ENCODE peak calls at places on chromosomes 13 and 19, in four cellular contexts. R, T, C and A are unnamed samples.

GRCh38 chr13:33176526-33176925 is 109.0 kb downstream of the STARD13 start:
- DNase-seq in R (no peak), T (no peak), C (no peak), A (no peak)

GRCh38 chr13:112181336-112182051 is 114.5 kb downstream of the SOX1 start:
- DNase-seq in R (no peak), T (no peak), C (no peak), A (no peak)

GRCh38 chr19:23098988-23099387 is 17.8 kb upstream of the ZNF730 start:
- DNase-seq in R (no peak), T (no peak), C (no peak), A (no peak)

GRCh38 chr19:18416778-18417249 is 2.4 kb upstream of the SSBP4 start:
- DNase-seq in R (peak), T (peak), C (no peak), A (peak)

GRCh38 chr13:20702530-20702929 is 969 bp upstream of the IL17D start:
- DNase-seq in R (no peak), T (no peak), C (peak), A (no peak)

GRCh38 chr13:32783067-32783466 is 196.8 kb downstream of the PDS5B start:
- DNase-seq in R (no peak), T (no peak), C (no peak), A (peak)

GRCh38 chr19:55486043-55486970 is 1.3 kb downstream of the NAT14 start:
- DNase-seq in R (no peak), T (no peak), C (no peak), A (no peak)

GRCh38 chr19:11422163-11423068 is 3.3 kb upstream of the RGL3 start:
- DNase-seq in R (no peak), T (no peak), C (peak), A (peak)

GRCh38 chr19:29121684-29122083 is 91.3 kb downstream of the UQCRFS1 start:
- DNase-seq in R (no peak), T (no peak), C (no peak), A (no peak)

GRCh38 chr19:8396563-8397203 is 6.5 kb downstream of the RAB11B start:
- DNase-seq in R (peak), T (no peak), C (peak), A (peak)

GRCh38 chr13:113666324-113666660 is 727 bp upstream of the GRK1 start:
- DNase-seq in R (no peak), T (no peak), C (no peak), A (no peak)

GRCh38 chr13:48504606-48505369 is 28.1 kb downstream of the RCBTB2 start:
- DNase-seq in R (no peak), T (no peak), C (no peak), A (no peak)

GRCh38 chr13:51919531-51919930 is 57.8 kb downstream of the CCDC70 start:
- DNase-seq in R (no peak), T (no peak), C (no peak), A (no peak)

GRCh38 chr19:39342647-39343305 is 555 bp downstream of the SAMD4B start:
- DNase-seq in R (no peak), T (no peak), C (no peak), A (no peak)

GRCh38 chr13:19060311-19061002 is 121.2 kb downstream of the TUBA3C start:
- DNase-seq in R (no peak), T (no peak), C (no peak), A (no peak)

GRCh38 chr13:80389073-80390038 is 48.4 kb upstream of the SPRY2 start:
- DNase-seq in R (no peak), T (no peak), C (no peak), A (no peak)

GRCh38 chr13:40983269-40983668 is 35.8 kb downstream of the ELF1 start:
- DNase-seq in R (no peak), T (no peak), C (peak), A (no peak)

GRCh38 chr13:52760078-52760477 is 20.5 kb upstream of the CNMD start:
- DNase-seq in R (no peak), T (no peak), C (no peak), A (no peak)

GRCh38 chr13:33782631-33783030 is 35.3 kb upstream of the RFC3 start:
- DNase-seq in R (no peak), T (no peak), C (no peak), A (no peak)

GRCh38 chr19:42253245-42254082 is 1.5 kb downstream of the ERF start:
- DNase-seq in R (peak), T (no peak), C (peak), A (peak)

GRCh38 chr19:17490411-17490810 is 20.1 kb downstream of the SLC27A1 start:
- DNase-seq in R (no peak), T (no peak), C (no peak), A (no peak)

GRCh38 chr19:51784922-51785690 is 9.9 kb upstream of the FPR3 start:
- DNase-seq in R (no peak), T (peak), C (peak), A (peak)

GRCh38 chr19:19111967-19112580 is 26.2 kb downstream of the TMEM161A start:
- DNase-seq in R (no peak), T (no peak), C (no peak), A (no peak)

GRCh38 chr19:56538761-56539263 is at the start of gene ZFP28:
- DNase-seq in R (no peak), T (peak), C (no peak), A (no peak)

GRCh38 chr13:79525458-79525857 is 44.5 kb downstream of the NDFIP2 start:
- DNase-seq in R (no peak), T (no peak), C (peak), A (peak)

GRCh38 chr19:32336259-32337111 is 8.9 kb upstream of the ZNF507 start:
- DNase-seq in R (no peak), T (no peak), C (peak), A (no peak)

GRCh38 chr13:102380012-102380411 is 21.8 kb downstream of the FGF14 start:
- DNase-seq in R (no peak), T (no peak), C (no peak), A (no peak)

GRCh38 chr19:50202962-50203280 is 501 bp upstream of the MYH14 start:
- DNase-seq in R (no peak), T (no peak), C (no peak), A (no peak)

GRCh38 chr13:70249332-70250064 is 141.2 kb upstream of the KLHL1 start:
- DNase-seq in R (no peak), T (no peak), C (no peak), A (no peak)

GRCh38 chr19:41987141-41987860 is 6.7 kb downstream of the ATP1A3 start:
- DNase-seq in R (no peak), T (no peak), C (no peak), A (no peak)

GRCh38 chr13:110663044-110663443 is 42.9 kb downstream of the CARS2 start:
- DNase-seq in R (no peak), T (no peak), C (no peak), A (no peak)

GRCh38 chr19:49136771-49137171 is 17.4 kb downstream of the PPFIA3 start:
- DNase-seq in R (no peak), T (no peak), C (no peak), A (no peak)

GRCh38 chr19:10751109-10751972 is 33.5 kb downstream of the DNM2 start:
- DNase-seq in R (no peak), T (no peak), C (no peak), A (peak)

GRCh38 chr19:518292-519231 is 11.3 kb downstream of the TPGS1 start:
- DNase-seq in R (peak), T (no peak), C (no peak), A (no peak)

GRCh38 chr13:102905905-102906304 is 60.1 kb downstream of the ERCC5 start:
- DNase-seq in R (no peak), T (no peak), C (no peak), A (no peak)